ENCODE peak calls at places on chromosomes 3 and 15, in five cellular contexts. G is cardiac fibroblast, M is iris pigment epithelial cell, E is GM10248, Z is amniotic stem cell. L is an unnamed sample.

GRCh38 chr15:39404767-39405173 is 176.1 kb upstream of the THBS1 start:
- DNase-seq in Z (peak), M (peak), E (no peak), G (peak), L (no peak)

GRCh38 chr15:99121691-99122410 is 17.0 kb downstream of the SYNM start:
- DNase-seq in E (no peak), M (no peak), Z (no peak), G (no peak), L (no peak)

GRCh38 chr3:171190668-171191067 is 164.1 kb upstream of the SLC2A2 start:
- DNase-seq in M (peak), Z (no peak), G (no peak), E (no peak), L (no peak)

GRCh38 chr15:94061041-94061440 is 170.3 kb upstream of the MCTP2 start:
- DNase-seq in G (no peak), Z (no peak), M (no peak), E (no peak), L (no peak)

GRCh38 chr3:77102916-77103769 is 63.2 kb downstream of the ROBO2 start:
- DNase-seq in M (peak), G (peak), E (no peak), Z (no peak), L (no peak)

GRCh38 chr15:88909956-88910831 is 3.0 kb downstream of the MFGE8 start:
- DNase-seq in Z (no peak), E (peak), G (peak), M (no peak), L (no peak)

GRCh38 chr15:58346361-58346760 is 85.4 kb upstream of the LIPC start:
- DNase-seq in M (peak), Z (no peak), E (no peak), G (peak), L (no peak)

GRCh38 chr15:60949034-60949977 is 279.8 kb downstream of the RORA start:
- DNase-seq in E (no peak), M (peak), G (no peak), Z (no peak), L (no peak)

GRCh38 chr15:85367741-85368140 is 12.7 kb upstream of the AKAP13 start:
- DNase-seq in E (no peak), G (no peak), M (no peak), Z (no peak), L (no peak)

GRCh38 chr15:70299931-70300858 is 202.5 kb upstream of the TLE3 start:
- DNase-seq in G (no peak), M (no peak), Z (no peak), E (peak), L (no peak)

GRCh38 chr15:47293763-47294162 is 423.5 kb upstream of the SEMA6D start:
- DNase-seq in E (no peak), G (peak), Z (peak), M (peak), L (no peak)

GRCh38 chr3:193863657-193864323 is 270.8 kb downstream of the OPA1 start:
- DNase-seq in Z (no peak), M (no peak), G (no peak), E (no peak), L (no peak)

GRCh38 chr15:75904241-75904631 is 558 bp downstream of the FBXO22 start:
- DNase-seq in Z (no peak), G (peak), M (peak), E (no peak), L (peak)

GRCh38 chr15:49372366-49372765 is 50.7 kb upstream of the FGF7 start:
- DNase-seq in G (no peak), Z (no peak), E (no peak), M (no peak), L (no peak)

GRCh38 chr15:88912500-88912921 is 668 bp downstream of the MFGE8 start:
- DNase-seq in M (peak), G (peak), E (peak), Z (no peak), L (no peak)

GRCh38 chr15:76866716-76867321 is 38.3 kb downstream of the SCAPER start:
- DNase-seq in E (no peak), M (peak), G (peak), Z (no peak), L (no peak)

GRCh38 chr3:196322-197153 is at the start of gene CHL1:
- DNase-seq in G (no peak), E (peak), M (no peak), Z (no peak), L (peak)

GRCh38 chr3:127851899-127852298 is 29.6 kb upstream of the MGLL start:
- DNase-seq in Z (no peak), M (no peak), E (no peak), G (no peak), L (no peak)

GRCh38 chr3:187430576-187430975 is 62.4 kb downstream of the RTP4 start:
- DNase-seq in G (no peak), M (no peak), Z (no peak), E (no peak), L (no peak)

GRCh38 chr15:79113831-79114230 is 23.3 kb upstream of the RASGRF1 start:
- DNase-seq in E (no peak), Z (no peak), M (no peak), G (no peak), L (no peak)

GRCh38 chr3:52432631-52433030 is 12.3 kb downstream of the SEMA3G start:
- DNase-seq in Z (no peak), G (no peak), E (no peak), M (no peak), L (no peak)

GRCh38 chr3:195259146-195259563 is 11.8 kb downstream of the XXYLT1 start:
- DNase-seq in M (peak), Z (no peak), G (peak), E (no peak), L (no peak)

GRCh38 chr15:78950906-78951840 is 6.3 kb upstream of the CTSH start:
- DNase-seq in M (peak), G (no peak), E (no peak), Z (no peak), L (no peak)

GRCh38 chr3:36957862-36958686 is 13.2 kb upstream of the TRANK1 start:
- DNase-seq in E (no peak), Z (peak), G (peak), M (peak), L (no peak)

GRCh38 chr3:171206283-171206682 is 179.8 kb upstream of the SLC2A2 start:
- DNase-seq in G (no peak), M (no peak), Z (no peak), E (no peak), L (no peak)

GRCh38 chr3:152073267-152073666 is 195.5 kb upstream of the MBNL1 start:
- DNase-seq in G (peak), Z (no peak), E (no peak), M (peak), L (no peak)

GRCh38 chr3:6644070-6644929 is 216.6 kb upstream of the GRM7 start:
- DNase-seq in E (no peak), G (no peak), Z (no peak), M (no peak), L (peak)

GRCh38 chr15:49789436-49789835 is 168.6 kb downstream of the DTWD1 start:
- DNase-seq in E (no peak), G (no peak), Z (no peak), M (no peak), L (no peak)

GRCh38 chr3:128408693-128409620 is 57.7 kb downstream of the DNAJB8 start:
- DNase-seq in G (no peak), E (no peak), M (no peak), Z (no peak), L (no peak)

GRCh38 chr3:58025824-58026579 is 17.8 kb downstream of the FLNB start:
- DNase-seq in M (peak), E (no peak), Z (no peak), G (no peak), L (peak)

GRCh38 chr3:195388380-195388779 is 54.4 kb downstream of the ACAP2 start:
- DNase-seq in M (no peak), G (no peak), Z (no peak), E (peak), L (no peak)

GRCh38 chr15:70140031-70140542 is 42.4 kb upstream of the TLE3 start:
- DNase-seq in Z (no peak), M (no peak), G (no peak), E (no peak), L (no peak)